ENCODE peak calls at places on chromosomes 2 and 18, in four cellular contexts. R, K, G and S are unnamed samples.

GRCh38 chr2:177616731-177617130 is 224.2 kb downstream of the AGPS start:
- DNase-seq in R (no peak), K (no peak), G (no peak), S (no peak)

GRCh38 chr2:176554107-176555048 is 285.1 kb downstream of the MTX2 start:
- DNase-seq in R (peak), K (peak), G (peak), S (peak)

GRCh38 chr18:335741-336140 is 67.9 kb upstream of the THOC1 start:
- DNase-seq in R (no peak), K (no peak), G (no peak), S (no peak)

GRCh38 chr2:25431604-25432003 is 89.9 kb upstream of the DNMT3A start:
- DNase-seq in R (no peak), K (no peak), G (no peak), S (no peak)

GRCh38 chr18:48409591-48410094 is 460 bp upstream of the ZBTB7C start:
- DNase-seq in R (peak), K (no peak), G (no peak), S (peak)

GRCh38 chr2:119202610-119203351 is 20.9 kb upstream of the STEAP3 start:
- DNase-seq in R (no peak), K (no peak), G (no peak), S (no peak)

GRCh38 chr2:31263636-31264190 is 29.8 kb downstream of the EHD3 start:
- DNase-seq in R (peak), K (no peak), G (peak), S (no peak)

GRCh38 chr2:33204945-33205344 is 258.2 kb downstream of the LTBP1 start:
- DNase-seq in R (no peak), K (no peak), G (no peak), S (no peak)

GRCh38 chr2:208049006-208049405 is 23.7 kb upstream of the PLEKHM3 start:
- DNase-seq in R (no peak), K (no peak), G (no peak), S (no peak)

GRCh38 chr2:112343827-112344585 is 68.6 kb downstream of the ZC3H6 start:
- DNase-seq in R (no peak), K (no peak), G (peak), S (no peak)

GRCh38 chr2:224570328-224570993 is 14.7 kb downstream of the CUL3 start:
- DNase-seq in R (no peak), K (no peak), G (no peak), S (no peak)

GRCh38 chr2:138676654-138677053 is 103.5 kb downstream of the NXPH2 start:
- DNase-seq in R (no peak), K (no peak), G (no peak), S (no peak)

GRCh38 chr2:6917071-6917760 is at the start of gene RNF144A:
- DNase-seq in R (peak), K (peak), G (peak), S (peak)

GRCh38 chr2:42770288-42771131 is 6.6 kb upstream of the OXER1 start:
- DNase-seq in R (peak), K (peak), G (peak), S (peak)

GRCh38 chr2:159030674-159031380 is 62.4 kb downstream of the TANC1 start:
- DNase-seq in R (peak), K (peak), G (no peak), S (peak)

GRCh38 chr2:172429351-172429968 is 2.1 kb downstream of the ITGA6 start:
- DNase-seq in R (peak), K (no peak), G (no peak), S (no peak)

GRCh38 chr2:66439291-66440010 is 4.5 kb downstream of the MEIS1 start:
- DNase-seq in R (peak), K (no peak), G (no peak), S (peak)

GRCh38 chr2:25347846-25348245 is 6.1 kb upstream of the DNMT3A start:
- DNase-seq in R (no peak), K (no peak), G (no peak), S (no peak)

GRCh38 chr18:9712606-9713005 is 4.5 kb downstream of the RAB31 start:
- DNase-seq in R (no peak), K (no peak), G (no peak), S (no peak)

GRCh38 chr18:56891116-56891515 is 240.0 kb downstream of the WDR7 start:
- DNase-seq in R (no peak), K (no peak), G (no peak), S (no peak)

GRCh38 chr2:70354264-70354949 is 52.5 kb upstream of the FAM136A start:
- DNase-seq in R (no peak), K (no peak), G (no peak), S (no peak)

GRCh38 chr2:268323-268722 is 3.6 kb downstream of the ACP1 start:
- DNase-seq in R (no peak), K (no peak), G (no peak), S (no peak)

GRCh38 chr2:144137705-144138428 is 382.1 kb downstream of the ZEB2 start:
- DNase-seq in R (no peak), K (no peak), G (no peak), S (no peak)

GRCh38 chr2:144705328-144706245 is 185.7 kb upstream of the ZEB2 start:
- DNase-seq in R (no peak), K (no peak), G (no peak), S (no peak)

GRCh38 chr18:58535340-58536186 is 93.3 kb downstream of the ALPK2 start:
- DNase-seq in R (peak), K (no peak), G (no peak), S (no peak)

GRCh38 chr2:43110442-43110871 is 115.9 kb downstream of the ZFP36L2 start:
- DNase-seq in R (peak), K (no peak), G (no peak), S (no peak)

GRCh38 chr18:13221821-13222220 is 3.3 kb downstream of the LDLRAD4 start:
- DNase-seq in R (no peak), K (no peak), G (no peak), S (no peak)

GRCh38 chr2:172834881-172835280 is 99.2 kb downstream of the RAPGEF4 start:
- DNase-seq in R (peak), K (no peak), G (no peak), S (peak)

GRCh38 chr2:185372188-185372587 is 366.4 kb upstream of the FSIP2 start:
- DNase-seq in R (no peak), K (no peak), G (no peak), S (no peak)

GRCh38 chr2:207711750-207712487 is 479 bp downstream of the CCNYL1 start:
- DNase-seq in R (no peak), K (peak), G (peak), S (peak)

GRCh38 chr2:165202230-165202629 is 1.6 kb downstream of the SCN3A start:
- DNase-seq in R (no peak), K (no peak), G (no peak), S (no peak)

GRCh38 chr2:23390152-23390551 is 5.2 kb downstream of the KLHL29 start:
- DNase-seq in R (no peak), K (no peak), G (no peak), S (no peak)

DNA sequence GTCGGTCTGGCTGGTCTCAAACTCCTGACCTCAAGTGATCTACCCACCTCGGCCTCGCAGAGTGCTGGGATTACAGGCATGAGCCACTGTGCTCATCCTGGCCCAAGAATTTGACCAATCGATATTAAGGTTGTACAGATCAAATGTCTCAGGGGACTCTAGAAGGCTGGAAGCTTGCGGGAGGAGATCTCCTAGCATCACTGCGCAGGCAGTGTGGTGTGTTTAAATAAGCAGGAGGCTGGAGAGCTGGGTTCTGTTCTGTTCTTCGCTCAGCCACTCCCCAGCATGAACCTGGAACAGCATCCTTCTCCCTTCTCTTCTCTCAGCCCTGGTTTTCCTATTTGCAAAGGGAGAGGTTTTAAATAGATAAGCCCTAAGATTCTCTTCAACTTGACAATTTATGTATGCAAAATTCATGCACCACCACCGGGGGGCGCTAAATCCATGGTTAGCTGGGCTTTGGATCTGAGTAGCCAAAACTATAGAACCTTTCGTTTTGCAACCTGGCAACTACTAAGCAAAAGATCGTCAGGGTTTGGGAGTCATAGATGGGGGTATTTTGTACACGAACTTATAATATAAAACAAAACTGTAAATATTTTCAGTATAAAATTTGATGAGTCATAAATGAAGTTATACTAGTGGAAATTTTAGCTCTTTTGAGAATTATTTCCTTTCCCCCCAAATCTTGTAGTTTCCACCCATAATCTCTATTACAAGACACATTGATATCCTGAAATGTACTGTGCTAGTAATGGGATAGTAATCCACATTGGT is 60.6 kb downstream of the SLC16A14 start:
- DNase-seq in R (peak), K (peak), G (peak), S (peak)
- H3K4me3 ChIP-seq in R (no peak), K (no peak), G (no peak), S (no peak)

GRCh38 chr2:11542275-11542819 is 8.5 kb downstream of the GREB1 start:
- DNase-seq in R (no peak), K (no peak), G (no peak), S (no peak)
- H3K4me3 ChIP-seq in R (no peak), K (no peak), G (no peak), S (no peak)

DNA sequence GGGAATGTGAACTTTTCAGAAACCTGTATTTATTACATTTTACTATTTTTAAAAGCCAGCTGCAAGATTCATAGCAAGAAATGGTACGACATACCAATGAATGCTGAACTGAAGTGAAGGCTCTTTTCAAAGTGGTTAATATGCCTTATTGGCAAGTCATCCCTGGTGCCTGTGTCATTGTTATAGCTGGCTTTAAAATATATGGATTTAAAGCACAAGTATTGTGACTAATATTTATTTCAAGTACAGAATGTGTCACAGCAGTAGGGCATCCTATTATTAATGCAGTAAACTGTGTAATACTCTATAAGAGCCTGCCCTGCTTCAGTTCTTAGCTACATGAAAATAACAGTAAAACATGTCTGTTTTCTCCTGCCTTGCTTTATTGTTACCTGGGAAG is 10.8 kb downstream of the TSHZ1 start:
- DNase-seq in R (no peak), K (no peak), G (no peak), S (no peak)
- H3K4me3 ChIP-seq in R (no peak), K (no peak), G (no peak), S (no peak)

DNA sequence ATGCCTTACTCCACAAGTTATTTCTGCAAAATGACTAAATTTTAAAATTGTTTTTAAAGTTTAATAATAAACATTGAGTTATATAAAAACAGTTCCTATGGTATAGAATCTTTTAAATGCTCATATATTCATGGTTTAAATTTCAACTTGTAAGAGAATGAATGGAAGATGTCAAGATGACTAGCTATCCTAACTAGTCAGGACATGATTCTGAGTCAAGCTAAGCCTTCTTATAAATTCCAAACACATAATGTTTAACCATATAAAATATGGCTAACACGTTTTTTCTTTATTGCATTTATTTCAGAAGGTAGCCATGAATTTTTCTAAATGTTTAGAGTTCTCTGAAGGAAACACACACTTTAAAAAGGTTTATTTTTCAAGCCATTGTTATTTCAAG is 320.4 kb downstream of the CBLN2 start:
- DNase-seq in R (no peak), K (no peak), G (no peak), S (no peak)
- H3K4me3 ChIP-seq in R (no peak), K (no peak), G (no peak), S (no peak)

GRCh38 chr18:25351773-25352628 is at the start of gene ZNF521:
- DNase-seq in R (peak), K (no peak), G (peak), S (peak)

GRCh38 chr18:25351280-25351772 is 640 bp downstream of the ZNF521 start:
- DNase-seq in R (no peak), K (no peak), G (no peak), S (no peak)

GRCh38 chr18:25350561-25351201 is 1.3 kb downstream of the ZNF521 start:
- DNase-seq in R (peak), K (no peak), G (peak), S (peak)

GRCh38 chr18:25352629-25353005 is 651 bp upstream of the ZNF521 start:
- DNase-seq in R (no peak), K (no peak), G (no peak), S (no peak)

DNA sequence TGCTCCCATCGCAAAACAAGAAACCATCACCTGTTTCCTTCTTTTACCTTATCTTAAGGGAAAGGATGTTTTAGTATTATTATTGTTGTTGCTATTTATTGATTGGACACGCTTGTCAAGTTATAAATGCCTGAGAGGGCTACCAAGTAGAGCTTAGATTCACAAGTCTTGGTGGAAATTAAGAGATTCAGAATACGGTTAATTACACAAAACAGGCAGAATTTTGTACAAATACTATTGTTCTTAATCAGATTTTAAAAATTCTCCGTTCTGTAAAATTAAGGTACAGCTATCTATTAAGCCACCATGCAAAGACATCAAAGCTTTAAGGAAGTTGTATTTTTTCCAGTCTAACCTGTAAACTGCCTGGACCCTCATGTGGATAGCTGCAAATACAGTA is 1.1 kb upstream of the ZNF521 start:
- DNase-seq in R (no peak), K (no peak), G (no peak), S (no peak)
- H3K4me3 ChIP-seq in R (peak), K (no peak), G (no peak), S (no peak)

DNA sequence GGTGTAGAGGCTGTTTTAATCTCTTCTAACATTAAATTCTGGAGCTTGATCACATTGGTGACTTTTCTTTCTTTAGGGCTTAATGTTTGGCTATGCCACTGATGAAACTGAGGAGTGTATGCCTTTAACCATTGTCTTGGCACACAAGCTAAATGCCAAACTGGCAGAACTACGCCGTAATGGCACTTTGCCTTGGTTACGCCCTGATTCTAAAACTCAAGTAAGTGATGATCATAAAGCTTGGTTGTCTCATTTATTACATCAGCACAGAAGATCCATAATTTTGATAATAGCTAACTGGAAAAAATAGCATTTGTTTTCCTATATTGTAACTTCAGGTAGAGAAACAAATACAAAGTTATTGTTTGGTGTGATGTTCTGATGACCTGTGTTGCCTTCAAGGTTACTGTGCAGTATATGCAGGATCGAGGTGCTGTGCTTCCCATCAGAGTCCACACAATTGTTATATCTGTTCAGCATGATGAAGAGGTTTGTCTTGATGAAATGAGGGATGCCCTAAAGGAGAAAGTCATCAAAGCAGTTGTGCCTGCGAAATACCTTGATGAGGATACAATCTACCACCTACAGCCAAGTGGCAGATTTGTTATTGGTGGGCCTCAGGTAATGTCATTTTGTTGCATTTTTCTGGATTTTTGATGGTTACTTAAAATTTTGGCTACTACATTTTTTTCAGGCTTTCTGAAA is 2.9 kb downstream of the MAT2A start:
- DNase-seq in R (no peak), K (no peak), G (no peak), S (no peak)
- H3K4me3 ChIP-seq in R (peak), K (peak), G (peak), S (no peak)

GRCh38 chr2:128736046-128736688 is 417.5 kb upstream of the HS6ST1 start:
- DNase-seq in R (no peak), K (no peak), G (no peak), S (no peak)

GRCh38 chr2:128734521-128735295 is 416.0 kb upstream of the HS6ST1 start:
- DNase-seq in R (peak), K (no peak), G (peak), S (peak)

GRCh38 chr2:128736689-128737545 is 418.2 kb upstream of the HS6ST1 start:
- DNase-seq in R (peak), K (peak), G (peak), S (peak)

GRCh38 chr2:128733450-128733849 is 414.8 kb upstream of the HS6ST1 start:
- DNase-seq in R (no peak), K (no peak), G (no peak), S (no peak)

DNA sequence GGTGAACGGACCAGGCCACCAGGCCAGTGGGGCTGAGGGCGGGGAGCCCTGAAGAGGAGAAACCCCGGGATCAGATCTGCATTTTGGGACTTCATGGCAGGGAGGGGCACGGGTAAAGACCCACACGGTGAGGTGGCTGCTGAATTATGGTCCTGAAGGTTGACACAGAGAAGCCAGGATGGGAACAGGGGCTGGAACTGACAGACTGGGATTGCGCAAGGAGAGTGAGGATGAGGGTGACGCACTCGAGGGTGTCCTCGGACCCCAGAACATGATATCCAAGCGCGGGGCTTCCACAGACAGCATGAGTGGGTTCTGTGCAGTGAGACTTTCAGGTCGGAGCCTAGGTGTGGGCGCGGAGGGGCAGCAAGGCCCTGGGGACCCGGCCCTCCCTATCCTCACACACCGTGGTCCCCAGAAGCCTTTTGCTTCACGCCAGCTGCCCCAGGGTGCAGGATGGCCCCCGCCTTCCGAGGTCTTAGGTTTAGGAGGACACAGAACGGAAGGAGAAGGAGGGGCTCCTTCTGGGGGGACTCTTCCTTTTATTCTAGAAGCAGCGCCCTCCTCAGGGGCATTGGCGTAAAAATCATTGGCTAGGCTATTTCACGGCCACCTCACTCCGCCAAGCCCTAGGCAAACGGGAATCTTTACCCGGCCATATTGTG is 416.8 kb upstream of the HS6ST1 start:
- DNase-seq in R (no peak), K (no peak), G (no peak), S (peak)
- H3K4me3 ChIP-seq in R (no peak), K (no peak), G (no peak), S (no peak)